ENCODE peak calls at places on chromosomes 7 and 10, in four cellular contexts. H, D, C and P are unnamed samples.

GRCh38 chr7:128936798-128937197 is 929 bp upstream of the IRF5 start:
- DNase-seq in D (no peak), H (no peak), C (no peak), P (no peak)

GRCh38 chr7:142420554-142421362 is 162.9 kb upstream of the PRSS58 start:
- DNase-seq in C (peak; percentile 50), D (peak; percentile 30), H (no peak), P (no peak)

GRCh38 chr10:70482982-70483760 is 4.6 kb downstream of the PALD1 start:
- DNase-seq in H (no peak), C (no peak), D (no peak), P (no peak)

GRCh38 chr7:155277385-155277994 is 20.2 kb upstream of the INSIG1 start:
- DNase-seq in H (no peak), D (no peak), C (no peak), P (no peak)

GRCh38 chr10:71312220-71312619 is 6.8 kb upstream of the SLC29A3 start:
- DNase-seq in D (no peak), C (no peak), H (no peak), P (no peak)

GRCh38 chr7:30146127-30146612 is 11.4 kb downstream of the MTURN start:
- DNase-seq in C (no peak), D (peak; percentile 24), H (no peak), P (no peak)

GRCh38 chr7:5630670-5631069 is 150.8 kb downstream of the RNF216 start:
- DNase-seq in H (no peak), D (no peak), C (no peak), P (no peak)

GRCh38 chr10:62264702-62265436 is 3.8 kb downstream of the RTKN2 start:
- DNase-seq in H (no peak), C (peak; percentile 86), D (peak; percentile 91), P (no peak)

GRCh38 chr10:125158528-125159485 is 1.6 kb downstream of the CTBP2 start:
- DNase-seq in C (no peak), H (peak; percentile 67), D (peak; percentile 60), P (peak; percentile 71)

GRCh38 chr7:150357277-150357676 is 11.3 kb upstream of the REPIN1 start:
- DNase-seq in C (no peak), D (no peak), H (no peak), P (no peak)

GRCh38 chr10:69883256-69883655 is 81.5 kb downstream of the COL13A1 start:
- DNase-seq in C (peak; percentile 42), D (no peak), H (no peak), P (no peak)

GRCh38 chr10:31623466-31623865 is 304.4 kb downstream of the ZEB1 start:
- DNase-seq in D (peak; percentile 88), H (no peak), C (no peak), P (no peak)

GRCh38 chr10:110901954-110902819 is 16.8 kb downstream of the BBIP1 start:
- DNase-seq in C (no peak), H (no peak), D (peak; percentile 70), P (no peak)

GRCh38 chr10:34664706-34665105 is 150.4 kb downstream of the PARD3 start:
- DNase-seq in C (no peak), H (no peak), D (no peak), P (no peak)

GRCh38 chr7:30413864-30414263 is 64.7 kb downstream of the NOD1 start:
- DNase-seq in D (no peak), C (peak; percentile 43), H (no peak), P (no peak)

GRCh38 chr10:7700577-7701125 is 2.5 kb upstream of the ITIH2 start:
- DNase-seq in C (no peak), H (no peak), D (peak; percentile 66), P (no peak)

GRCh38 chr10:84179059-84179710 is 5.6 kb downstream of the GPR15LG start:
- DNase-seq in H (no peak), C (no peak), D (peak; percentile 38), P (no peak)

GRCh38 chr7:84800846-84801245 is 386.0 kb downstream of the SEMA3D start:
- DNase-seq in D (no peak), C (no peak), H (no peak), P (no peak)

GRCh38 chr7:98852826-98853225 is 17.0 kb downstream of the TMEM130 start:
- DNase-seq in D (peak; percentile 7), C (no peak), H (no peak), P (no peak)

GRCh38 chr7:4739528-4739992 is 35.9 kb upstream of the AP5Z1 start:
- DNase-seq in H (no peak), C (no peak), D (peak; percentile 81), P (no peak)

GRCh38 chr7:10707519-10707918 is 266.2 kb upstream of the PHF14 start:
- DNase-seq in H (no peak), D (no peak), C (no peak), P (no peak)

GRCh38 chr10:7856685-7857084 is 38.4 kb downstream of the TAF3 start:
- DNase-seq in H (no peak), D (no peak), C (no peak), P (no peak)

GRCh38 chr7:91527460-91527859 is 263.2 kb downstream of the FZD1 start:
- DNase-seq in H (no peak), D (no peak), C (no peak), P (no peak)

GRCh38 chr7:135208417-135208793 is 2.9 kb downstream of the WDR91 start:
- DNase-seq in C (no peak), H (peak; percentile 64), D (no peak), P (no peak)

GRCh38 chr7:121384159-121384745 is 11.9 kb downstream of the FAM3C start:
- DNase-seq in H (no peak), C (no peak), D (no peak), P (no peak)

GRCh38 chr7:8035647-8036518 is 67.3 kb downstream of the GLCCI1 start:
- DNase-seq in C (peak; percentile 64), D (peak; percentile 50), H (no peak), P (no peak)

GRCh38 chr10:52740155-52740549 is 32.4 kb downstream of the MBL2 start:
- DNase-seq in C (no peak), H (no peak), D (no peak), P (no peak)

GRCh38 chr10:62870866-62871265 is 54.7 kb upstream of the EGR2 start:
- DNase-seq in D (no peak), C (no peak), H (no peak), P (no peak)

GRCh38 chr10:33274096-33274785 is 60.2 kb downstream of the NRP1 start:
- DNase-seq in D (no peak), H (no peak), C (no peak), P (no peak)

GRCh38 chr10:33279791-33280190 is 54.7 kb downstream of the NRP1 start:
- DNase-seq in D (peak; percentile 71), C (no peak), H (no peak), P (no peak)

GRCh38 chr10:33279276-33279675 is 55.2 kb downstream of the NRP1 start:
- DNase-seq in C (no peak), D (peak; percentile 66), H (no peak), P (no peak)

GRCh38 chr10:33276282-33276923 is 58.1 kb downstream of the NRP1 start:
- DNase-seq in C (no peak), D (no peak), H (no peak), P (no peak)

GRCh38 chr10:33277135-33277536 is 57.3 kb downstream of the NRP1 start:
- DNase-seq in D (no peak), H (peak; percentile 74), C (no peak), P (peak; percentile 78)
- H3K4me1 ChIP-seq in D (peaks cover 19% of the 10 kb centered on the region), H (peaks cover 2% of the 10 kb centered on the region), C (peaks cover 18% of the 10 kb centered on the region), P (peaks cover 100% of the 10 kb centered on the region)

DNA sequence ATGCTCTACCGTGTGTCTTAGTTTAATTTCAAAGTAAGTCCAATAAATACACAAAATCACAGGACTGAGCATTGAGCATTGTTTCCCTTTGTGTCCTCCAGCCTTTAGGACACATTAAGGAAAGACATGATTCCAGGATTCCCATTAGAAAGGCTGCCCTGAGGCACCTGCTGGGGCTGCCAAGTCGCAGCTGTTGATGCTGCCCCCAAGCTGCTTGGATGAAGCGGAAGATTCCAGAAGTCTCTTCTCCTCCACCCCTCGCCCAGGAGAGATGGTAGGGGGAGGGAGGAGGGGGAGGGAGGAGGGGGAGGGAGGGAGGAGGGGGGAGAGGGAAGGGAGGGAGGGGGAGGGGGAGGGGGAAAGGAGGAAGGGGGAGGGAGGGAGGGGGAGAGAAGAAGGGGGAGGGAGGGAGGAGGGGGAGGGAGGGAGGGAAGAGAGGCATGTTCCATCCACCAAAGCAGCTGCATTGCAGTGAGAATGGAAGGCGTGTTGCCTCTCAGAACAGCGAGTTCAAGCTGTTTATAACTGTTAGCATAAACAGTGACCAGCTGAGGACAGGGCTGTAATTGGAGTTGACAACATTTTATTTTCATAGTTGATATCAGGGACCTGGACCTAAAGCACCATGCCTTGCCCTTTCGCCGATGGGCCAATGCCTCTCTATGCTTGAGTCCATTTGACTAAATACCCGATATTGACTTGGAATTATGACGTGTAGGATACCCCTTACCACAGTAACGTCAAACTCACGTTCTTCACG is 67.3 kb downstream of the DIP2C start:
- DNase-seq in C (no peak), H (peak; percentile 6), D (no peak), P (no peak)
- H3K27ac ChIP-seq in C (no peak overlapping the region), H (no peak overlapping the region), D (no peak overlapping the region), P (peak overlapping the region; percentile 37)

GRCh38 chr7:104962781-104963180 is 51.2 kb upstream of the KMT2E start:
- DNase-seq in D (no peak), H (no peak), C (no peak), P (no peak)
- H3K4me1 ChIP-seq in D (no peaks in the 10 kb centered on the region), H (peaks cover 2% of the 10 kb centered on the region), C (no peaks in the 10 kb centered on the region), P (peaks cover 54% of the 10 kb centered on the region)

DNA sequence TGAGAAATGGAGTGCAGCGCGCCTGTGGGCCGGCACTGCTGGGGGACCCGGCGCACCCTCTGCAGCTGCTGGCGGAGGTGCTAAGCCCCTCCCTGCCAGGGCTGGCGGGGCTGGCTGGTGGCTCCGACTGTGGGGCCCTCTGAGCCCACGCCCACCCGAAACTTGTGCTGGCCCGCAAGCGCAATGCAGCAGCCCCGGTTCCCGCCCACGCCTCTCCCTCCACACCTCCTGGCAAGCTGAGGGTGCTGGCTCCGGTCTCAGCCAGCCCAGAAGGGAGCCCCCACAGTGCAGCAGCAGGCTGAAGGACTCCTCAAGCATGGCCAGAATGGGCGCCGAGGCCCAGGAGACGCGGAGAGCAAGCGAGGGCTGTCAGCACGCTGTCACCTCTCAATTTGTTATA is 1063.0 kb upstream of the AUTS2 start:
- DNase-seq in C (no peak), D (no peak), H (no peak), P (no peak)
- H3K27ac ChIP-seq in C (no peak overlapping the region), D (no peak overlapping the region), H (no peak overlapping the region), P (no peak overlapping the region)

DNA sequence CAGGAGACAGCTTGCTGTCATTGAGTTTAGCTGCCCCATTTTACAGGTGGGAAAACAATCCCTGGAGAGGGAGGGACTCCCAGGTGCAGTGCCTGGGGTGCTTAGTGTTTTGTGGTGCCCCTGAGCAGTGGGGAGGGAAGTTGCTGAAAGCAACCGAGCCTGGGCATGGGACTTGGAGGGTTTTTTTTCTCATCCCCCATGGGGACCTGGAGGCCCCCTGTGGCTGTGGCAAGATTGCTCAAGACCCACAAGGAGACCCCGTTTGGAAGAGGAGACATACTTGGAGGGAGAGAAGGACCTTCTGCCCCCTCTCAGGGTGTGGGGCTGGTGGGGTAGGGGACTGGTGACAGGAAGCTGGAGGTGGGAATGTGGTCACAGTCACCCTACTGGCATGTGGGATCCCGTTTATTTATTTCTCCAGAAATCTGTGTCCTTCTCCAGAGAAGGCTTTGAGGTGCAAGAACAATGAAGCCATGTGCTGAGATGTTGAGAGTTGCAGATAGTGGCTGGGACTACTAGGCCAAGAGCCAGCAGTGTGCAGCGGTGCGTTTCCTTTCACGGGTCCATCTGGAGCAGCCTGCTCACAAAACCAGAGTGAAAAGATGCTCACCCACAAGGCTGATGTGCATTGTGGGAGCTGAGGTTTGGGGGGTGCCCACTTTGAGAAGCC is 21.5 kb downstream of the ZMIZ1 start:
- DNase-seq in D (peak; percentile 57), H (no peak), C (no peak), P (no peak)
- H3K4me1 ChIP-seq in D (peaks cover 27% of the 10 kb centered on the region), H (no peaks in the 10 kb centered on the region), C (peaks cover 8% of the 10 kb centered on the region), P (peaks cover 99% of the 10 kb centered on the region)